ENCODE peak calls at places on chromosomes 7 and 10, in eight cellular contexts. O is A549, V is esophagus squamous epithelium, D is endothelial cell of umbilical vein, X is spleen, T is heart left ventricle, Y is suprapubic skin, M is transverse colon. N is an unnamed sample.
A peak's percentile ranks its signal among the peaks of the same experiment; 100 is the strongest.

GRCh38 chr7:102434039-102434481 is 685 bp downstream of the ORAI2 start:
- DNase-seq in O (peak; percentile 41), V (no peak), D (no peak), X (peak; percentile 89), T (no peak), Y (no peak), M (no peak), N (no peak)

GRCh38 chr7:116495737-116496136 is 3.8 kb upstream of the CAV2 start:
- DNase-seq in O (peak; percentile 26), V (no peak), D (no peak), X (no peak), T (no peak), Y (no peak), M (no peak), N (no peak)

GRCh38 chr10:88064608-88065383 is 201.4 kb downstream of the PTEN start:
- DNase-seq in O (no peak), V (no peak), D (no peak), X (peak; percentile 81), T (peak; percentile 86), Y (peak; percentile 92), M (peak; percentile 50), N (peak; percentile 93)

GRCh38 chr7:21253740-21254687 is 173.9 kb upstream of the SP4 start:
- DNase-seq in O (peak; percentile 25), V (no peak), D (peak; percentile 78), X (no peak), T (no peak), Y (no peak), M (peak; percentile 57), N (peak; percentile 23)

GRCh38 chr7:93115796-93116195 is 2.0 kb downstream of the SAMD9 start:
- DNase-seq in O (peak; percentile 21), V (no peak), D (no peak), X (no peak), T (no peak), Y (no peak), M (no peak), N (no peak)

GRCh38 chr10:5530846-5531557 is 6.2 kb downstream of the CALML3 start:
- DNase-seq in O (no peak), V (no peak), D (no peak), X (peak; percentile 47), T (no peak), Y (peak; percentile 49), M (peak; percentile 2), N (no peak)

GRCh38 chr10:10313099-10313875 is 704.4 kb upstream of the CELF2 start:
- DNase-seq in O (no peak), V (no peak), D (no peak), X (no peak), T (no peak), Y (no peak), M (no peak), N (no peak)

GRCh38 chr10:60148266-60148840 is 241.3 kb downstream of the ANK3 start:
- DNase-seq in O (no peak), V (no peak), D (peak; percentile 87), X (no peak), T (no peak), Y (no peak), M (peak; percentile 41), N (no peak)

GRCh38 chr7:122884186-122884585 is 2.1 kb downstream of the CADPS2 start:
- DNase-seq in O (no peak), V (no peak), D (no peak), X (no peak), T (no peak), Y (no peak), M (no peak), N (no peak)

GRCh38 chr7:90760892-90761291 is 164.8 kb downstream of the CDK14 start:
- DNase-seq in O (no peak), V (no peak), D (no peak), X (no peak), T (no peak), Y (no peak), M (no peak), N (no peak)

GRCh38 chr10:127398140-127398966 is 150.8 kb upstream of the NPS start:
- DNase-seq in O (no peak), V (no peak), D (peak; percentile 3), X (no peak), T (no peak), Y (no peak), M (no peak), N (no peak)

GRCh38 chr10:132369636-132370185 is 27.3 kb upstream of the PWWP2B start:
- DNase-seq in O (no peak), V (no peak), D (no peak), X (peak; percentile 49), T (no peak), Y (peak; percentile 31), M (no peak), N (no peak)

GRCh38 chr7:152752513-152752912 is 7.0 kb upstream of the ACTR3B start:
- DNase-seq in O (no peak), V (no peak), D (no peak), X (no peak), T (no peak), Y (no peak), M (no peak), N (no peak)

GRCh38 chr10:95431900-95432342 is 129.2 kb downstream of the SORBS1 start:
- DNase-seq in O (no peak), V (no peak), D (no peak), X (no peak), T (no peak), Y (no peak), M (no peak), N (no peak)

GRCh38 chr7:56097700-56098099 is 4.9 kb upstream of the PHKG1 start:
- DNase-seq in O (no peak), V (no peak), D (peak; percentile 15), X (peak; percentile 37), T (peak; percentile 66), Y (peak; percentile 89), M (no peak), N (peak; percentile 90)

GRCh38 chr7:80499350-80499955 is 12.4 kb downstream of the GNAT3 start:
- DNase-seq in O (no peak), V (no peak), D (peak; percentile 61), X (no peak), T (peak; percentile 37), Y (no peak), M (no peak), N (peak; percentile 77)

GRCh38 chr10:127458829-127459228 is 90.3 kb upstream of the NPS start:
- DNase-seq in O (no peak), V (no peak), D (no peak), X (no peak), T (no peak), Y (no peak), M (no peak), N (no peak)

GRCh38 chr7:24793982-24794648 is 36.9 kb upstream of the GSDME start:
- DNase-seq in O (no peak), V (no peak), D (no peak), X (no peak), T (no peak), Y (no peak), M (no peak), N (no peak)

DNA sequence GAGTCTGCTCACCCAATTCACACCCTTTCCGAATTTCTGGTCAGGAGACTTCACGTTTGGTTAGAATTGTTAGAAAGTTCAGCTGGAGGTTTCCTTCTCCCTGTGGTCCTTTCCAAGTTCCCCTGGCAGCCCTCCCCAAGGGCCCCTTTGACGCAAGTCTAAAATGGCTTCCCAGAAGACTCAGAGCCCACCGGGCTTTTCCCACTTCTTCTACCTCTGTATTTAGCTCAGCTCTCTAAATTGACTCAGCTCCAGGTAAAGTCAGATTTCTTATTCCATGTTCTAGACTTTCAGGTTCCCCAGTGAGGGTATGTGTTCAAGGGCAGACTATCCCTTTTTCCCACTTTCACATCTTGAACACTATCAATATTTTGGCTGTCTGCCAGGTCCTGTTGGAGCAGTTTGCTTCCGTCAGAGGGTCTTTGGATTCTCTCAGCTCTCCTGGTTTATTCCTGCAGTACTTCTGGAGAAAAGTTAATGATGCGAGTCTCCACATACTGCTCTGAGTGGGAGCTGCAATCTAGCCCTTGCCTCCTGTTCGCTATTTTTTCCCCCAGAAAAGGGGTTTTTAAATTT is 53.1 kb upstream of the ZNF273 start:
- DNase-seq in O (no peak), V (no peak), D (no peak), X (no peak), T (no peak), Y (no peak), M (no peak), N (no peak)
- H3K4me3 ChIP-seq in O (no peak overlapping the region), V (no peak overlapping the region), D (no peak overlapping the region), X (no peak overlapping the region), T (no peak overlapping the region), Y (peak overlapping the region; percentile 1), M (no peak overlapping the region), N (no peak overlapping the region)

DNA sequence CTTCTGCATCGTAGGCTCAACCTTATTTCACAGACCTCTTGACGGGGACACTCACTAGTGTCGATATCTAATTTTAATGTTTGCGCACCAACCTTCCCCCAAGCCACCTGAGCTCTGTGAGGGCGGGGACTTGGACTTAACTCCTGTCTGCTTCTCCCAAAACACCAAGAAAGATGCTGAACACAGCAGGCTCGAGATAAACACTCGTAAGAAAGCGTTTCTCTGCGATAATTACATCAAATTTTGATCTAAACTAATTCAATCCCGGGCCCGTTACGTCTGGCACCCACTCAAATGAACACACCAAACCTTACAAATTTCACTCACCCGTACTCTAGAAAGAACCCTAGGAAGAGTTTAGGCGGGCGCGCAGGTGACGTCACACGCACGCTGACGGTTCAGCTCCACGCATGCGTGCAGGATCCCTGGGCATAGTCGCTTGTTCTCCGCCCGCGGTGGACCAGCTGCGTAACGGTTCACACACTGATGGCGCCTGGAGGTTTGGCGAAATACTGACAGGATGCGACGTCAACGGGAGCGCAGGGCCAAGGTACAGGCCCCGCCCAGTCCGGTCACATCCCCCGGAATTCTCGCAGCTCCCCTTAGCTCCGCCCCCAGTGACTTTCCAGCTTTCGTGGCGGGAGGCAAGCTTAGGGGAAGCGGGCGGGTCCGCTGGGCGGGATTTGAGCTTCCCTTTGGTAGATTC is at the start of gene POT1:
- DNase-seq in O (peak; percentile 90), V (peak; percentile 88), D (peak; percentile 100), X (peak; percentile 99), T (peak; percentile 99), Y (peak; percentile 99), M (peak; percentile 97), N (peak; percentile 98)
- TF ChIP-seq POLR2A in O (peak; percentile 26), V (no peak), D (peak; percentile 87), X (no peak), T (no peak), Y (no peak), M (peak; percentile 24), N (no peak)

GRCh38 chr10:114683162-114683561 is 25.1 kb upstream of the ABLIM1 start:
- DNase-seq in O (no peak), V (no peak), D (peak; percentile 67), X (no peak), T (no peak), Y (no peak), M (no peak), N (no peak)
- H3K4me3 ChIP-seq in O (peak overlapping the region; percentile 36), V (peak overlapping the region; percentile 57), D (peak overlapping the region; percentile 35), X (no peak overlapping the region), T (peak overlapping the region; percentile 58), Y (peak overlapping the region; percentile 41), M (no peak overlapping the region), N (no peak overlapping the region)

DNA sequence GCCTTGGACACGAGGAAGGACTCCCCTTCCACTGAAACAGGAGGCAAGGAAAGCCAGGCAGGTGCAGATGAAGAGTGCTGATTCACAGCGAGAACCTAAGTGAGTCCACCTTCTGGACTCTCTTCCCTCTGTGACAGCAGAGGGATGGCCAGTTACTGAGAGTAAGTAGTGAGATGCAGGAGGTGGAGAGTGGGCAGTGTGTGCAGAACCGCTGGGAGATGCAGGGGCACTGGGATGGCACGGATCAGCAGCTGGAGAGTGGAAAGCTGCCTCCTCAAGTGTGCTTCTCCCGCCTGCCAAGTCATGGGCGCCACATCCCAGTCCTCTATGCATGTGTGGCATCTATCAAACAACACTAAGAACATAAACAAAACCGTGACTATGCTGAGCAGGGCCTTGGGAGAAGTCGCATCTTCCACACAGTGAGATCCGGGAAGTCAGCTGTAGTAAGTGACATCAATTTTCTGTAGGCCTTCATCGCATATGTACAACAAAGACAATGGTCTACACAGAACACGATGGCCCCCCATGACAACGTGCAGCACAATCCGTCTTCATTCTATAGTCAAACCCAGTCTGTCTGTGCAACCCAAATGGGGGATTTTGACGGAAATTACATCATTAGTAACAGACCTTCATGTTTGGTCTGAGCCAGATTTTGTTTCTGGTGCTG is 217.4 kb upstream of the KLF14 start:
- DNase-seq in O (no peak), V (no peak), D (no peak), X (no peak), T (no peak), Y (no peak), M (no peak), N (no peak)
- TF ChIP-seq POLR2A in O (no peak), V (no peak), D (no peak), X (no peak), T (no peak), Y (no peak), M (no peak), N (no peak)

N was measured in lower leg skin.